ENCODE peak calls at places on chromosomes 16 and 17, in four cellular contexts. F is mammary epithelial cell, V is tibial artery, A is GM06990. Z is an unnamed sample.

GRCh38 chr17:75645501-75645888 is 12.3 kb downstream of the SMIM5 start:
- DNase-seq in F (peak; percentile 87), V (no peak), A (no peak), Z (no peak)

GRCh38 chr16:10577305-10578202 is 2.8 kb downstream of the EMP2 start:
- DNase-seq in F (no peak), V (peak; percentile 77), A (no peak), Z (no peak)

GRCh38 chr17:79930077-79930785 is 91.0 kb upstream of the CBX4 start:
- DNase-seq in F (no peak), V (no peak), A (no peak), Z (no peak)

GRCh38 chr17:55783684-55784245 is 32.9 kb downstream of the PCTP start:
- DNase-seq in F (no peak), V (peak; percentile 84), A (no peak), Z (no peak)

GRCh38 chr17:78394209-78394608 is 15.8 kb downstream of the PGS1 start:
- DNase-seq in F (no peak), V (no peak), A (no peak), Z (no peak)

GRCh38 chr16:4498546-4499195 is 22.5 kb downstream of the HMOX2 start:
- DNase-seq in F (peak; percentile 68), V (no peak), A (no peak), Z (no peak)

GRCh38 chr17:78360371-78361226 is 722 bp upstream of the SOCS3 start:
- DNase-seq in F (peak; percentile 81), V (peak; percentile 94), A (peak; percentile 84), Z (peak; percentile 95)

GRCh38 chr16:1941162-1941923 is 1.7 kb downstream of the MSRB1 start:
- DNase-seq in F (no peak), V (peak; percentile 63), A (no peak), Z (no peak)

GRCh38 chr16:3183445-3184139 is 4.4 kb upstream of the OR1F1 start:
- DNase-seq in F (no peak), V (no peak), A (peak; percentile 44), Z (no peak)

GRCh38 chr17:586920-587319 is 127.7 kb downstream of the VPS53 start:
- DNase-seq in F (no peak), V (no peak), A (no peak), Z (no peak)

GRCh38 chr16:64882385-64882784 is 239.5 kb downstream of the CDH11 start:
- DNase-seq in F (no peak), V (no peak), A (no peak), Z (no peak)

GRCh38 chr17:77382356-77382911 is 241.7 kb downstream of the SEC14L1 start:
- DNase-seq in F (no peak), V (no peak), A (no peak), Z (no peak)

GRCh38 chr17:66420961-66421371 is 118.6 kb downstream of the PRKCA start:
- DNase-seq in F (peak; percentile 52), V (no peak), A (no peak), Z (no peak)

GRCh38 chr17:49471089-49471683 is 23.9 kb upstream of the NGFR start:
- DNase-seq in F (no peak), V (no peak), A (no peak), Z (no peak)

GRCh38 chr17:65228734-65229390 is 91.7 kb downstream of the RGS9 start:
- DNase-seq in F (peak; percentile 17), V (no peak), A (peak; percentile 53), Z (no peak)

GRCh38 chr17:1060991-1061390 is 64.1 kb downstream of the TIMM22 start:
- DNase-seq in F (peak; percentile 98), V (peak; percentile 83), A (no peak), Z (peak; percentile 58)

GRCh38 chr17:16297367-16298139 is 55.7 kb downstream of the CENPV start:
- DNase-seq in F (no peak), V (no peak), A (no peak), Z (no peak)

GRCh38 chr17:79803997-79804855 is 7.3 kb upstream of the CBX8 start:
- DNase-seq in F (no peak), V (no peak), A (peak; percentile 89), Z (no peak)

GRCh38 chr16:867421-868385 is 67.2 kb upstream of the GNG13 start:
- DNase-seq in F (no peak), V (no peak), A (no peak), Z (no peak)

GRCh38 chr17:1107777-1108559 is 71.8 kb downstream of the ABR start:
- DNase-seq in F (peak; percentile 28), V (peak; percentile 90), A (no peak), Z (no peak)

GRCh38 chr17:9370464-9370863 is 205.2 kb downstream of the STX8 start:
- DNase-seq in F (peak; percentile 59), V (no peak), A (no peak), Z (no peak)

GRCh38 chr17:81832608-81833159 is 407 bp downstream of the MCRIP1 start:
- DNase-seq in F (peak; percentile 37), V (peak; percentile 75), A (no peak), Z (no peak)

GRCh38 chr17:9470171-9470570 is 105.4 kb downstream of the STX8 start:
- DNase-seq in F (no peak), V (no peak), A (peak; percentile 9), Z (no peak)

GRCh38 chr17:77537566-77537965 is 396.8 kb downstream of the SEC14L1 start:
- DNase-seq in F (no peak), V (no peak), A (no peak), Z (no peak)

GRCh38 chr16:4327782-4328579 is 12.1 kb downstream of the GLIS2 start:
- DNase-seq in F (peak; percentile 40), V (peak; percentile 92), A (no peak), Z (no peak)

GRCh38 chr17:7903154-7904103 is 12.7 kb downstream of the RNF227 start:
- DNase-seq in F (peak; percentile 71), V (no peak), A (no peak), Z (no peak)

GRCh38 chr16:9275816-9276354 is 184.4 kb downstream of the HAPSTR1 start:
- DNase-seq in F (no peak), V (no peak), A (no peak), Z (no peak)

DNA sequence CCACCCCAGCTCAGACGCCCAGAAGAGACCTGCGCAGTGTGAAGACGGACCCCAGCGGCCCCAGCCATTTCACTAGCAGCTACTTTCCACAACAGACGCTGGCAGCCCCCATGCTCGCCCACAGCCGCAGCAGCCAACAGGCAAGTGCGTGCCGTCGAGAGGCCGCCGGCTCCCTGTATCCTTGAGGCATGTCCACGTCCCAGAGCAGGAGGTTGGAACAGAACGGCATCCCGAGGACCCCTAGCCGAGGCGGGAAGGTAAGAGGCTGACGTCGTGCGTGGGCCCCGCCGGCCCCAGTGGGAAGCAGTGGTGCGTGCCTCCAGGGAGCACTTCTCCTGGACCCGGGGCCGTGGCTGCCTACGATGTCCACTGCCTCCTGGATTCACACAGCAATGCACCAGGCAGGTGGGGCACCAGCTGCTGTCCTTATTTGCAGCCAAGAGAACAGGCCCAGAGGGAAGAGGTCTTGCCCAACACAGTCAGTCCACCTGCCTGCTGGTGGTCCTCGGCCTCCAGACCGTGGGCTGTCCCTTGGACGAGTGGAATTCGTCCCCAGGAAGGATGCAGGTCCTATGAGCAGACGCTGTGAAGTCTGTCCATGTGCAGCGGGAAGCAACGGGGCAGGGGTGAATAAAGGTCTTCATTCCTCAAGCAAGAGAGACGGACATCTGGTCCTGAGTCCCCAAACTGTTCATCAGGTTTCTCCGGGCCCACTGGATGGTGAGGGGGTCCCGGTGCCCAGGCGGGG is 38.5 kb downstream of the SLC7A5 start:
- DNase-seq in F (no peak), V (no peak), A (no peak), Z (no peak)
- TF ChIP-seq CTCF in F (no peak), V (no peak), A (no peak), Z (no peak)

GRCh38 chr16:31701734-31702133 is 171.9 kb upstream of the ZNF267 start:
- DNase-seq in F (peak; percentile 31), V (no peak), A (no peak), Z (no peak)

GRCh38 chr16:31700200-31700529 is 172.5 kb downstream of the AHSP start:
- DNase-seq in F (no peak), V (no peak), A (no peak), Z (no peak)

GRCh38 chr16:31699601-31700000 is 171.9 kb downstream of the AHSP start:
- DNase-seq in F (no peak), V (no peak), A (no peak), Z (no peak)

GRCh38 chr16:31698901-31699300 is 171.2 kb downstream of the AHSP start:
- DNase-seq in F (no peak), V (no peak), A (no peak), Z (no peak)

GRCh38 chr16:31700530-31701388 is 172.8 kb upstream of the ZNF267 start:
- DNase-seq in F (peak; percentile 86), V (no peak), A (peak; percentile 84), Z (peak; percentile 80)
- TF ChIP-seq CTCF in F (no peak), V (no peak), A (peak; percentile 10), Z (no peak)

GRCh38 chr17:4800462-4801185 is 1.5 kb downstream of the C17orf114 start:
- DNase-seq in F (no peak), V (no peak), A (no peak), Z (no peak)

GRCh38 chr17:4806420-4806769 is 557 bp upstream of the PLD2 start:
- DNase-seq in F (peak; percentile 35), V (no peak), A (no peak), Z (no peak)

GRCh38 chr17:4807534-4808377 is 804 bp downstream of the PLD2 start:
- DNase-seq in F (no peak), V (no peak), A (no peak), Z (no peak)

GRCh38 chr17:4806770-4807533 is at the start of gene PLD2:
- DNase-seq in F (peak; percentile 79), V (peak; percentile 89), A (peak; percentile 90), Z (peak; percentile 56)

DNA sequence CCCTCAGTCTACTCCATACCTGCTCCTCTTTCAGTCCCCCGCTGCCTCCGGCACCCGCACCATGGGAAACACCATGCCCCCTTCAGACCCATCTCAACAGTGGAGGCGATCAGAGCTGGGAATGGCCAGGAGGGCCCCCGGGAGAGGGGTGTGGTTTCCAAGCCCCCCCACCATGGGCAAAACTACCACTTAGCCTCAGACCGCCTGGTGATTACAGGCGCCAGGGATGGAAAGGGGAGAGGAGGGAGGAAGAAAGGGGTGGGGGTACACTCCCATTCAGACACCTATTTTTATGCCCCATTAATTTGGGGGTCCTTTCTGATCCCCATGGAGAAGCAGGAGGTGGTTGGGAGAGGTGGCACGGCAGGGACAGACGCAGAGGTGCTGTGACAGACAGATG is at the start of gene C17orf114:
- DNase-seq in F (no peak), V (no peak), A (no peak), Z (no peak)
- TF ChIP-seq CTCF in F (no peak), V (no peak), A (no peak), Z (no peak)

DNA sequence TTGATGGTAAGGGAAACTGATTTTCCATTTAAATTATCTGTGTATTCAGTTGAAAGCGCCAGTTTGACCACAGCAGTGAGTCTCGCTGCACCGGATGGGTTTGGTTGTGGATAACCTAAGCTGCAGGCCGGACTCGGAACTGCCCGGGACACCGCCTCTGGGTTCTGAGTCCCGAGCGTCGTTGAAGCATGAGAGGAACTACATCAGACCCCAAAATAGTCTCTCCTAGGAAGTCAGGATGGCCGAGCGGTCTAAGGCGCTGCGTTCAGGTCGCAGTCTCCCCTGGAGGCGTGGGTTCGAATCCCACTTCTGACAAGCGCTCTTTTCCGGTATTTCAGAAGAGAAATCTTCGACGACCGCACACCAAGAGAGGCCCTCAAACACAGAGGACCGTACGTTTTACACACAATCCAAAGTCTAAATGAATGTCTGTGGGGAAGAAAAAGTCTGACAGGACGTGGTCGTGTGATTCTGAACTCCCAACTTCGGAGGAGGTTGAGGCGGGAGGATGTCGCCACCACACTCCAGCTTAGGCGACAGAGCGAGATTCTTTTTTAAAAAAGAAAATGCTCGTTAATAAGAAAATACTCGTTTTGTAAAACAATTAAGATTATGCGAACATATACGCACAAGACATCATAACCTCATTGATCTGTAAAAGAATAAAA is 15.4 kb upstream of the PLLP start:
- DNase-seq in F (peak; percentile 93), V (peak; percentile 95), A (peak; percentile 89), Z (peak; percentile 79)
- TF ChIP-seq CTCF in F (no peak), V (peak; percentile 55), A (peak; percentile 0), Z (no peak)

GRCh38 chr17:42028791-42029127 is 8.9 kb downstream of the NKIRAS2 start:
- DNase-seq in F (no peak), V (no peak), A (no peak), Z (no peak)
- TF ChIP-seq CTCF in F (no peak), V (no peak), A (no peak), Z (no peak)

Z was measured in omental fat pad.